ENCODE peak calls at places on chromosomes 12 and 14, in ten cellular contexts. X is stomach, F is endothelial cell of umbilical vein, N is transverse colon, O is HepG2, Z is breast epithelium, R is GM23338, A is H1, K is GM12892, H is GM12891. L is an unnamed sample.

GRCh38 chr12:50069069-50069468 is 11.7 kb downstream of the ASIC1 start:
- DNase-seq in X (no peak), F (no peak), N (no peak), O (no peak), Z (no peak), R (no peak), A (no peak), K (no peak), H (no peak), L (no peak)

GRCh38 chr14:104544362-104544761 is 35.2 kb upstream of the C14orf180 start:
- DNase-seq in X (no peak), F (no peak), N (no peak), O (no peak), Z (no peak), R (no peak), A (no peak), K (no peak), H (no peak), L (no peak)

GRCh38 chr12:2119266-2119665 is 66.5 kb downstream of the CACNA1C start:
- DNase-seq in X (no peak), F (no peak), N (no peak), O (no peak), Z (no peak), R (no peak), A (no peak), K (no peak), H (no peak), L (no peak)

GRCh38 chr12:66776974-66777373 is 98.1 kb upstream of the GRIP1 start:
- DNase-seq in X (no peak), F (no peak), N (no peak), O (no peak), Z (no peak), R (no peak), A (no peak), K (peak; percentile 11), H (peak; percentile 2), L (no peak)

GRCh38 chr12:121167951-121168350 is 35.3 kb downstream of the P2RX7 start:
- DNase-seq in X (no peak), F (no peak), N (no peak), O (no peak), Z (no peak), R (no peak), A (no peak), K (no peak), H (no peak), L (no peak)

GRCh38 chr14:44952391-44953110 is 9.2 kb downstream of the KLHL28 start:
- DNase-seq in X (no peak), F (no peak), N (no peak), O (no peak), Z (no peak), R (no peak), A (no peak), K (no peak), H (no peak), L (no peak)

GRCh38 chr14:21825147-21825743 is 151.6 kb upstream of the OR4E1 start:
- DNase-seq in X (no peak), F (peak; percentile 37), N (no peak), O (peak; percentile 68), Z (no peak), R (peak; percentile 91), A (no peak), K (no peak), H (no peak), L (peak; percentile 38)

GRCh38 chr12:88509347-88509746 is 70.9 kb downstream of the KITLG start:
- DNase-seq in X (no peak), F (no peak), N (no peak), O (no peak), Z (no peak), R (no peak), A (no peak), K (no peak), H (no peak), L (no peak)

GRCh38 chr14:67387195-67387594 is 24.8 kb downstream of the PLEK2 start:
- DNase-seq in X (no peak), F (no peak), N (no peak), O (no peak), Z (no peak), R (no peak), A (no peak), K (no peak), H (no peak), L (no peak)

GRCh38 chr12:65684906-65685305 is 139.4 kb upstream of the HMGA2 start:
- DNase-seq in X (no peak), F (no peak), N (no peak), O (no peak), Z (no peak), R (no peak), A (no peak), K (no peak), H (no peak), L (no peak)

GRCh38 chr14:56491299-56492285 is 88.0 kb upstream of the TMEM260 start:
- DNase-seq in X (no peak), F (peak; percentile 68), N (peak; percentile 11), O (peak; percentile 49), Z (no peak), R (peak; percentile 97), A (peak; percentile 71), K (no peak), H (no peak), L (peak; percentile 32)
- TF ChIP-seq POLR2AphosphoS5 in X (no peak), F (no peak), N (no peak), O (no peak), Z (no peak), R (no peak), A (no peak), K (no peak), H (no peak), L (no peak)

DNA sequence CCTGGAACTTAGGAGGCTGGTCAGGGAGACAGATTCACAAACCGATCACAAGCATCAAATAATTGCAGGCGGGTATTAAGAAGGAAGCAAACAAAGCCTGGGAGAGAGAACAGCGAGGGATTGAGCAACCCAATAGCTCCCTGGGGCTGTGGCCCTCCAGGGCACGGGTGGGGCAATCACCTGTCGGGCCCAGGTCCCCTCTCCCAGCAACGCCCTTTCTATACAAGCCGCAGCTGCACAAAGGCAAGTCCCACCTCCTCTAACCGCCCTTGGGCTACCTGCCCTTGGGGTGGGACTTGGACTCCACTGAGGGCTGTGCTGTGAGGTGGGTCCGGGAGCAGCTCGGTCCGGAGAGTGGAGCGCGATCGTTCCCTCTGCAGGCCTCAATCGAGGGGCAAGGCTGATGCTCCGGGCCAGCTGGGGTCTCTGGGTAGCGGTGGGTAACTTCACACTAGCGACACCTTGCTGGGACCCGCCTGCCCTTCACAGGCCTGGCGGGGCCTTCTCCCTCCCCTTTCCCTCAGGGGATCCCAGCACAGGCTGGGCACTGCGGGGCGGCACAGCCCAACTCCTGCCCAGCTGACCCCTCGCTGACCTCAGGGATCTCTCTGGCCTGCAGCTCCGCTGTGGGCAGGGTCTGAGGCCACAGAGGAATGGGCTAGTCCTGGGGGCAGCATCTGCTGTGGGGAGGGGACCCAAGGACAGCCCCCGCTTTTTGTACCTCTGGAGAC is 8.0 kb downstream of the PHB2 start:
- DNase-seq in X (peak; percentile 86), F (no peak), N (peak; percentile 89), O (no peak), Z (no peak), R (peak; percentile 58), A (no peak), K (no peak), H (no peak), L (peak; percentile 29)
- TF ChIP-seq POLR2AphosphoS5 in X (peak; percentile 95), F (no peak), N (peak; percentile 96), O (no peak), Z (no peak), R (no peak), A (no peak), K (no peak), H (no peak), L (no peak)

DNA sequence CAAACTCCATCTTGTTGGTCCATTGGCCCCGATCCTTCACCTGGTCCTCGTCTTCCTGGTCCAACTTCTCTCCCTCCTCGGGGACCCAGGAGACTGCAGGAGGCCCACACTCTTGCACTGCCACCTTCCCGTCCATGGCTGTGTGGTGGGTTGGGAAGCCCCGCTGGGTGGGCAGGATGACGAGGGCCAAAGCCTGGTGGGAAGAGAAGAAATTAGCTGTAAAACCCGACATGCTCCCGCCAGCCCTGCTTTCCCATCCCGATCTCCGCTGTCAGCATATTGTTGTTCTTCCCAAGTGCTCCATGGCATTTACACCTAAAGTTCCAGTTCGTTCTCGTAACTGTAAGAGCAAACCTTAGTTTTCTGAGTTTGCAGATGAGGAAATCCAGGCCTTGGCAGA is 4.1 kb downstream of the SLC6A12 start:
- DNase-seq in X (no peak), F (no peak), N (no peak), O (no peak), Z (no peak), R (no peak), A (no peak), K (no peak), H (no peak), L (no peak)
- TF ChIP-seq POLR2AphosphoS5 in X (no peak), F (no peak), N (no peak), O (no peak), Z (no peak), R (no peak), A (no peak), K (no peak), H (no peak), L (no peak)

GRCh38 chr12:113722747-113723146 is 243.4 kb downstream of the RBM19 start:
- DNase-seq in X (no peak), F (no peak), N (no peak), O (no peak), Z (no peak), R (no peak), A (no peak), K (no peak), H (no peak), L (no peak)
- TF ChIP-seq POLR2AphosphoS5 in X (no peak), F (no peak), N (no peak), O (no peak), Z (no peak), R (no peak), A (no peak), K (no peak), H (no peak), L (no peak)

DNA sequence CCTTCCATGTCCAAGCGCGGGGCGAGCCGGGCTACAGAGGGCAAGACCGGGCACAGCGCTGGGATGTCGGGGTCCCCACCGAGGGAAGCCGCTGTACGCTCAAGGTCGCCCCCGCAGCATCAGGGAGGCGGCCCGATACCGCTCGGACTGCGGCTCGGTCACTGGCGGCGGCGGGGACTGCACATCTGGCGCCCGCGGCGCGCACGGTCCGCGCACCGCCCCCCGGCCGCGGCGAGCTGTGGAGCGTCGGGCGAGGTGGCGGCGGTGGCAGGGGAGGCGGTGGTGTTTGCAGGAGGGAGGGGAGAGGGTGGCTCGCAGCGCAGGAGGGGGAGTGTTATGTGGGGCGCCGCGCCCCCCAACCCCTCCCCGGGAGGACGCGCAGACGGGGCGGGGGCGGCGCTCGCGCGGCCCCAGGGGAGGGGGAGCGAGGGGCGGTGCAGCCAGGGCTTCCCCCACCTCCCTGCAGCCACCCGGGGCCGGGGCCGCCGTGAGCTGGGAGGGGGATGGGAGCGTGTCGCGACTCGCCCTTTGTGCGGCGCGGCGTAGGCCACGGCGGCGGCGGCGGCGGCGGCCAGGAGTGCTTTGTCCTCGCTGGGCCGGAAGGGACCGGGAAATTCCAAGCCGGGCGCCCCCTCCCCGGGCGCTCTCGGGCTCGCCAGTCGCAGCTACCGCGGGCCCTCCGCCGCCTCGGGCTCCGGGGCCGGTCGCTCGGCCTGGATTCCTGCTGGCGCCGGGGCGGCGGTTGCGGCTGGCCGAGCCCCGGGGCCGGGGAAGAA is at the start of gene NUAK1:
- DNase-seq in X (peak; percentile 54), F (peak; percentile 86), N (peak; percentile 45), O (no peak), Z (no peak), R (peak; percentile 78), A (no peak), K (no peak), H (peak; percentile 29), L (no peak)
- TF ChIP-seq POLR2AphosphoS5 in X (no peak), F (peak; percentile 39), N (no peak), O (no peak), Z (no peak), R (peak; percentile 60), A (peak; percentile 12), K (no peak), H (no peak), L (no peak)

L was measured in K562.